ENCODE peak calls at places on chromosome 21, in six cellular contexts. R, C, D, A, L and T are unnamed samples.

GRCh38 chr21:37149411-37149810 is 76.4 kb downstream of the TTC3 start:
- DNase-seq in R (no peak), C (peak), D (no peak), A (peak), L (no peak), T (no peak)

GRCh38 chr21:32463889-32464300 is 51.4 kb downstream of the EVA1C start:
- DNase-seq in R (no peak), C (peak), D (no peak), A (peak), L (no peak), T (peak)

GRCh38 chr21:26719750-26720149 is 125.5 kb downstream of the ADAMTS1 start:
- DNase-seq in R (no peak), C (peak), D (no peak), A (no peak), L (no peak), T (no peak)

GRCh38 chr21:37155216-37155615 is 82.2 kb downstream of the TTC3 start:
- DNase-seq in R (no peak), C (peak), D (no peak), A (no peak), L (no peak), T (no peak)

GRCh38 chr21:25506887-25507286 is 100.4 kb downstream of the MRPL39 start:
- DNase-seq in R (no peak), C (peak), D (no peak), A (peak), L (no peak), T (no peak)

GRCh38 chr21:41559658-41560599 is 52.0 kb upstream of the TMPRSS2 start:
- DNase-seq in R (no peak), C (peak), D (no peak), A (peak), L (no peak), T (no peak)

GRCh38 chr21:42833859-42834729 is 45.2 kb downstream of the WDR4 start:
- DNase-seq in R (no peak), C (no peak), D (peak), A (no peak), L (no peak), T (no peak)

GRCh38 chr21:42747746-42748351 is 94.4 kb downstream of the PDE9A start:
- DNase-seq in R (no peak), C (no peak), D (no peak), A (no peak), L (no peak), T (no peak)

GRCh38 chr21:27202301-27202700 is 235.4 kb upstream of the ADAMTS5 start:
- DNase-seq in R (no peak), C (peak), D (no peak), A (no peak), L (no peak), T (no peak)

GRCh38 chr21:16239659-16240265 is 510.0 kb downstream of the USP25 start:
- DNase-seq in R (no peak), C (no peak), D (no peak), A (no peak), L (no peak), T (no peak)

GRCh38 chr21:46052703-46053651 is 44.9 kb upstream of the COL6A2 start:
- DNase-seq in R (no peak), C (peak), D (peak), A (peak), L (peak), T (no peak)

GRCh38 chr21:34695434-34695833 is 26.6 kb downstream of the CLIC6 start:
- DNase-seq in R (no peak), C (no peak), D (no peak), A (no peak), L (no peak), T (no peak)

GRCh38 chr21:35120631-35121180 is 71.6 kb upstream of the RUNX1 start:
- DNase-seq in R (no peak), C (no peak), D (no peak), A (no peak), L (no peak), T (no peak)

GRCh38 chr21:14923468-14923867 is 141.3 kb downstream of the NRIP1 start:
- DNase-seq in R (no peak), C (peak), D (no peak), A (no peak), L (no peak), T (no peak)

GRCh38 chr21:41926068-41926806 is 27.6 kb downstream of the C2CD2 start:
- DNase-seq in R (no peak), C (peak), D (no peak), A (peak), L (no peak), T (no peak)

GRCh38 chr21:38756746-38757145 is 49.0 kb upstream of the ETS2 start:
- DNase-seq in R (no peak), C (peak), D (no peak), A (peak), L (no peak), T (peak)

GRCh38 chr21:14900058-14900457 is 164.7 kb downstream of the NRIP1 start:
- DNase-seq in R (no peak), C (no peak), D (no peak), A (peak), L (no peak), T (no peak)

GRCh38 chr21:39686636-39687035 is 58.3 kb upstream of the IGSF5 start:
- DNase-seq in R (no peak), C (no peak), D (no peak), A (no peak), L (no peak), T (no peak)

GRCh38 chr21:42164818-42165217 is 54.1 kb upstream of the ABCG1 start:
- DNase-seq in R (no peak), C (no peak), D (no peak), A (no peak), L (no peak), T (no peak)

GRCh38 chr21:32174819-32175218 is 104.0 kb downstream of the MIS18A start:
- DNase-seq in R (no peak), C (no peak), D (no peak), A (no peak), L (no peak), T (no peak)

GRCh38 chr21:25925936-25926335 is 191.2 kb downstream of the GABPA start:
- DNase-seq in R (no peak), C (no peak), D (no peak), A (no peak), L (no peak), T (no peak)

GRCh38 chr21:25573409-25574206 is 33.7 kb downstream of the MRPL39 start:
- DNase-seq in R (no peak), C (peak), D (no peak), A (peak), L (no peak), T (peak)

GRCh38 chr21:16287060-16287459 is 557.3 kb downstream of the USP25 start:
- DNase-seq in R (no peak), C (no peak), D (no peak), A (no peak), L (no peak), T (no peak)

GRCh38 chr21:39022035-39022900 is 161.0 kb downstream of the PSMG1 start:
- DNase-seq in R (no peak), C (no peak), D (no peak), A (no peak), L (no peak), T (no peak)

GRCh38 chr21:33025471-33026298 is at the start of gene OLIG2:
- DNase-seq in R (no peak), C (no peak), D (no peak), A (no peak), L (no peak), T (no peak)